ENCODE peak calls at places on chromosomes 12 and 14, in six cellular contexts. One of them, this sample, is unnamed.

GRCh38 chr14:69354383-69355154 is 43.5 kb downstream of the ERH start:
- DNase-seq in GM12864: peak; percentile 86
- DNase-seq in progenitor cell of endocrine pancreas: no peak
- DNase-seq in BE2C: no peak
- DNase-seq in prostate gland: peak; percentile 16
- DNase-seq in endothelial cell of umbilical vein: no peak
- DNase-seq in this sample: no peak

GRCh38 chr12:103181366-103182152 is 224.1 kb downstream of the ASCL1 start:
- DNase-seq in GM12864: peak; percentile 59
- DNase-seq in progenitor cell of endocrine pancreas: no peak
- DNase-seq in BE2C: no peak
- DNase-seq in prostate gland: no peak
- DNase-seq in endothelial cell of umbilical vein: no peak
- DNase-seq in this sample: no peak

GRCh38 chr12:51392556-51393237 is 1.5 kb upstream of the GALNT6 start:
- DNase-seq in GM12864: no peak
- DNase-seq in progenitor cell of endocrine pancreas: no peak
- DNase-seq in BE2C: no peak
- DNase-seq in prostate gland: no peak
- DNase-seq in endothelial cell of umbilical vein: peak; percentile 45
- DNase-seq in this sample: no peak

GRCh38 chr12:5220835-5221234 is 177.2 kb downstream of the KCNA5 start:
- DNase-seq in GM12864: no peak
- DNase-seq in progenitor cell of endocrine pancreas: no peak
- DNase-seq in BE2C: no peak
- DNase-seq in prostate gland: no peak
- DNase-seq in endothelial cell of umbilical vein: no peak
- DNase-seq in this sample: no peak

GRCh38 chr12:55636116-55636655 is 506 bp upstream of the OR10P1 start:
- DNase-seq in GM12864: no peak
- DNase-seq in progenitor cell of endocrine pancreas: no peak
- DNase-seq in BE2C: no peak
- DNase-seq in prostate gland: no peak
- DNase-seq in endothelial cell of umbilical vein: no peak
- DNase-seq in this sample: no peak

GRCh38 chr14:98137626-98138025 is 1134.4 kb downstream of the BCL11B start:
- DNase-seq in GM12864: no peak
- DNase-seq in progenitor cell of endocrine pancreas: no peak
- DNase-seq in BE2C: no peak
- DNase-seq in prostate gland: no peak
- DNase-seq in endothelial cell of umbilical vein: no peak
- DNase-seq in this sample: no peak

GRCh38 chr14:56378046-56378445 is 201.6 kb upstream of the TMEM260 start:
- DNase-seq in GM12864: no peak
- DNase-seq in progenitor cell of endocrine pancreas: no peak
- DNase-seq in BE2C: no peak
- DNase-seq in prostate gland: no peak
- DNase-seq in endothelial cell of umbilical vein: no peak
- DNase-seq in this sample: no peak

GRCh38 chr14:102591372-102591943 is 991 bp upstream of the RCOR1 start:
- DNase-seq in GM12864: no peak
- DNase-seq in progenitor cell of endocrine pancreas: peak; percentile 20
- DNase-seq in BE2C: peak; percentile 47
- DNase-seq in prostate gland: peak; percentile 14
- DNase-seq in endothelial cell of umbilical vein: peak; percentile 39
- DNase-seq in this sample: peak; percentile 53

GRCh38 chr14:73295198-73295796 is 58.0 kb downstream of the PAPLN start:
- DNase-seq in GM12864: no peak
- DNase-seq in progenitor cell of endocrine pancreas: no peak
- DNase-seq in BE2C: no peak
- DNase-seq in prostate gland: peak; percentile 13
- DNase-seq in endothelial cell of umbilical vein: peak; percentile 71
- DNase-seq in this sample: no peak

GRCh38 chr12:75774309-75775052 is 257.1 kb downstream of the PHLDA1 start:
- DNase-seq in GM12864: no peak
- DNase-seq in progenitor cell of endocrine pancreas: no peak
- DNase-seq in BE2C: no peak
- DNase-seq in prostate gland: no peak
- DNase-seq in endothelial cell of umbilical vein: no peak
- DNase-seq in this sample: no peak

GRCh38 chr12:31582155-31582554 is 8.8 kb downstream of the DENND5B start:
- DNase-seq in GM12864: no peak
- DNase-seq in progenitor cell of endocrine pancreas: no peak
- DNase-seq in BE2C: no peak
- DNase-seq in prostate gland: no peak
- DNase-seq in endothelial cell of umbilical vein: no peak
- DNase-seq in this sample: no peak

GRCh38 chr12:40474630-40475029 is 217.6 kb upstream of the CNTN1 start:
- DNase-seq in GM12864: no peak
- DNase-seq in progenitor cell of endocrine pancreas: no peak
- DNase-seq in BE2C: no peak
- DNase-seq in prostate gland: no peak
- DNase-seq in endothelial cell of umbilical vein: no peak
- DNase-seq in this sample: no peak

GRCh38 chr14:61749867-61750266 is 12.4 kb upstream of the SNAPC1 start:
- DNase-seq in GM12864: no peak
- DNase-seq in progenitor cell of endocrine pancreas: no peak
- DNase-seq in BE2C: no peak
- DNase-seq in prostate gland: no peak
- DNase-seq in endothelial cell of umbilical vein: peak; percentile 48
- DNase-seq in this sample: no peak

GRCh38 chr12:93449277-93449676 is 7.5 kb upstream of the UBE2N start:
- DNase-seq in GM12864: no peak
- DNase-seq in progenitor cell of endocrine pancreas: no peak
- DNase-seq in BE2C: no peak
- DNase-seq in prostate gland: no peak
- DNase-seq in endothelial cell of umbilical vein: no peak
- DNase-seq in this sample: no peak

GRCh38 chr14:54138024-54138353 is 181.4 kb upstream of the BMP4 start:
- DNase-seq in GM12864: no peak
- DNase-seq in progenitor cell of endocrine pancreas: no peak
- DNase-seq in BE2C: no peak
- DNase-seq in prostate gland: no peak
- DNase-seq in endothelial cell of umbilical vein: no peak
- DNase-seq in this sample: no peak

GRCh38 chr12:25985296-25985992 is 27.0 kb downstream of the RASSF8 start:
- DNase-seq in GM12864: no peak
- DNase-seq in progenitor cell of endocrine pancreas: no peak
- DNase-seq in BE2C: no peak
- DNase-seq in prostate gland: no peak
- DNase-seq in endothelial cell of umbilical vein: no peak
- DNase-seq in this sample: no peak

GRCh38 chr14:104343690-104344640 is 205.6 kb downstream of the KIF26A start:
- DNase-seq in GM12864: no peak
- DNase-seq in progenitor cell of endocrine pancreas: no peak
- DNase-seq in BE2C: peak; percentile 21
- DNase-seq in prostate gland: no peak
- DNase-seq in endothelial cell of umbilical vein: no peak
- DNase-seq in this sample: no peak

GRCh38 chr12:54420766-54421144 is 1.7 kb upstream of the ITGA5 start:
- DNase-seq in GM12864: no peak
- DNase-seq in progenitor cell of endocrine pancreas: no peak
- DNase-seq in BE2C: no peak
- DNase-seq in prostate gland: no peak
- DNase-seq in endothelial cell of umbilical vein: peak; percentile 60
- DNase-seq in this sample: no peak

GRCh38 chr12:49089831-49090773 is 4.5 kb downstream of the DHH start:
- DNase-seq in GM12864: no peak
- DNase-seq in progenitor cell of endocrine pancreas: no peak
- DNase-seq in BE2C: peak; percentile 63
- DNase-seq in prostate gland: no peak
- DNase-seq in endothelial cell of umbilical vein: peak; percentile 50
- DNase-seq in this sample: peak; percentile 61

GRCh38 chr14:59251811-59252771 is 63.6 kb downstream of the DAAM1 start:
- DNase-seq in GM12864: no peak
- DNase-seq in progenitor cell of endocrine pancreas: no peak
- DNase-seq in BE2C: no peak
- DNase-seq in prostate gland: no peak
- DNase-seq in endothelial cell of umbilical vein: no peak
- DNase-seq in this sample: no peak

GRCh38 chr12:4555804-4556203 is 6.2 kb upstream of the DYRK4 start:
- DNase-seq in GM12864: no peak
- DNase-seq in progenitor cell of endocrine pancreas: no peak
- DNase-seq in BE2C: no peak
- DNase-seq in prostate gland: no peak
- DNase-seq in endothelial cell of umbilical vein: no peak
- DNase-seq in this sample: no peak

GRCh38 chr14:96122496-96122895 is 82.1 kb upstream of the BDKRB2 start:
- DNase-seq in GM12864: no peak
- DNase-seq in progenitor cell of endocrine pancreas: no peak
- DNase-seq in BE2C: no peak
- DNase-seq in prostate gland: no peak
- DNase-seq in endothelial cell of umbilical vein: no peak
- DNase-seq in this sample: peak; percentile 33

GRCh38 chr14:94628578-94628977 is 16.4 kb downstream of the SERPINA3 start:
- DNase-seq in GM12864: no peak
- DNase-seq in progenitor cell of endocrine pancreas: no peak
- DNase-seq in BE2C: no peak
- DNase-seq in prostate gland: no peak
- DNase-seq in endothelial cell of umbilical vein: no peak
- DNase-seq in this sample: no peak

GRCh38 chr14:92785601-92786426 is 8.3 kb upstream of the GOLGA5 start:
- DNase-seq in GM12864: no peak
- DNase-seq in progenitor cell of endocrine pancreas: no peak
- DNase-seq in BE2C: no peak
- DNase-seq in prostate gland: no peak
- DNase-seq in endothelial cell of umbilical vein: peak; percentile 40
- DNase-seq in this sample: no peak

GRCh38 chr14:90288646-90289355 is 32.4 kb downstream of the PSMC1 start:
- DNase-seq in GM12864: no peak
- DNase-seq in progenitor cell of endocrine pancreas: no peak
- DNase-seq in BE2C: no peak
- DNase-seq in prostate gland: no peak
- DNase-seq in endothelial cell of umbilical vein: peak; percentile 68
- DNase-seq in this sample: no peak

GRCh38 chr12:112788205-112788604 is 3.3 kb upstream of the RPH3A start:
- DNase-seq in GM12864: no peak
- DNase-seq in progenitor cell of endocrine pancreas: no peak
- DNase-seq in BE2C: no peak
- DNase-seq in prostate gland: no peak
- DNase-seq in endothelial cell of umbilical vein: no peak
- DNase-seq in this sample: no peak
- TF ChIP-seq CTCF in GM12864: peak; percentile 25
- TF ChIP-seq CTCF in progenitor cell of endocrine pancreas: peak; percentile 36
- TF ChIP-seq CTCF in BE2C: peak; percentile 72
- TF ChIP-seq CTCF in prostate gland: no peak
- TF ChIP-seq CTCF in endothelial cell of umbilical vein: no peak
- TF ChIP-seq CTCF in this sample: peak; percentile 32

GRCh38 chr12:77999074-77999715 is 168.5 kb downstream of the NAV3 start:
- DNase-seq in GM12864: peak; percentile 41
- DNase-seq in progenitor cell of endocrine pancreas: no peak
- DNase-seq in BE2C: no peak
- DNase-seq in prostate gland: no peak
- DNase-seq in endothelial cell of umbilical vein: no peak
- DNase-seq in this sample: no peak

GRCh38 chr12:77998236-77998786 is 167.6 kb downstream of the NAV3 start:
- DNase-seq in GM12864: no peak
- DNase-seq in progenitor cell of endocrine pancreas: no peak
- DNase-seq in BE2C: no peak
- DNase-seq in prostate gland: no peak
- DNase-seq in endothelial cell of umbilical vein: no peak
- DNase-seq in this sample: no peak

GRCh38 chr12:77993658-77994057 is 163.0 kb downstream of the NAV3 start:
- DNase-seq in GM12864: no peak
- DNase-seq in progenitor cell of endocrine pancreas: no peak
- DNase-seq in BE2C: no peak
- DNase-seq in prostate gland: no peak
- DNase-seq in endothelial cell of umbilical vein: no peak
- DNase-seq in this sample: no peak

GRCh38 chr12:77995436-77996167 is 164.9 kb downstream of the NAV3 start:
- DNase-seq in GM12864: peak; percentile 18
- DNase-seq in progenitor cell of endocrine pancreas: no peak
- DNase-seq in BE2C: no peak
- DNase-seq in prostate gland: no peak
- DNase-seq in endothelial cell of umbilical vein: no peak
- DNase-seq in this sample: no peak

DNA sequence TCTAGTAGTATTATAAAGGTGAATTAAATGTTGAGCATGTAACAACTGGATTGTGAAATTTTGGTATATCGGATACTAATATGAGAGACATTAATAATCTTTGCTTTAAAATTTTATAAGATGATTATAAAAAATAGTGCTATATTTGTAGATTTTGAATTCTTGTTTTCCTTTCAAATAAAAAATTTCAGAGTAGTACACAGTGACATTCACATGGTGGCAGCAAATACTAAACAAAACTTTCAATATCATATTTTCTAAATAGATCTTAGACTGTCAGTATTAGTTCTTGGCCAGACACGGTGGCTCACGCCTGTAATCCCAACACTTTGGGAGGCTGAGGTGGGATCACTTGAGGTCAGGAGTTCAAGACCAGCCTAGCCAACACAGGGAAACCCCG is 166.0 kb downstream of the NAV3 start:
- DNase-seq in GM12864: no peak
- DNase-seq in progenitor cell of endocrine pancreas: no peak
- DNase-seq in BE2C: no peak
- DNase-seq in prostate gland: no peak
- DNase-seq in endothelial cell of umbilical vein: no peak
- DNase-seq in this sample: no peak
- TF ChIP-seq CTCF in GM12864: no peak
- TF ChIP-seq CTCF in progenitor cell of endocrine pancreas: no peak
- TF ChIP-seq CTCF in BE2C: no peak
- TF ChIP-seq CTCF in prostate gland: no peak
- TF ChIP-seq CTCF in endothelial cell of umbilical vein: no peak
- TF ChIP-seq CTCF in this sample: no peak

DNA sequence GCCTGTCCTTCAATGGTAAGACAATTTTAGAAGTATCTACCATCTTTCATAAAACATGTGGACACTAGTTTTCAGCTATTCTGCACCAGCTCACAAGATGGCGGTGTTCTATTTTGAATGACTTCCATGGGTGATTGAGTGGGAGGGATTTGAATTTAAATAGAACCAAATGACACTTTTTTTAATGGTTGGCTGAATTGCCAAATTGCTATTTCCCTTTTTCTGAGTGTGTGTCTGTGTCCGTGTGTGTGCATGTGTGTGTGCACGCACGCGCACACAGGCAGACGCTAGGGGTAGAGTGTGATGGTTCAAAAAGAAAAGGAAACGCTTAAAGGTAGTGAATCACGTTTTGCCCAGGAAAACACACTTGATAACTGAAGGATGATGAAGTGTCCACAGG is 362.6 kb downstream of the DAD1 start:
- DNase-seq in GM12864: peak; percentile 24
- DNase-seq in progenitor cell of endocrine pancreas: no peak
- DNase-seq in BE2C: no peak
- DNase-seq in prostate gland: no peak
- DNase-seq in endothelial cell of umbilical vein: no peak
- DNase-seq in this sample: no peak
- TF ChIP-seq CTCF in GM12864: peak; percentile 38
- TF ChIP-seq CTCF in progenitor cell of endocrine pancreas: peak; percentile 16
- TF ChIP-seq CTCF in BE2C: peak; percentile 29
- TF ChIP-seq CTCF in prostate gland: no peak
- TF ChIP-seq CTCF in endothelial cell of umbilical vein: no peak
- TF ChIP-seq CTCF in this sample: no peak

DNA sequence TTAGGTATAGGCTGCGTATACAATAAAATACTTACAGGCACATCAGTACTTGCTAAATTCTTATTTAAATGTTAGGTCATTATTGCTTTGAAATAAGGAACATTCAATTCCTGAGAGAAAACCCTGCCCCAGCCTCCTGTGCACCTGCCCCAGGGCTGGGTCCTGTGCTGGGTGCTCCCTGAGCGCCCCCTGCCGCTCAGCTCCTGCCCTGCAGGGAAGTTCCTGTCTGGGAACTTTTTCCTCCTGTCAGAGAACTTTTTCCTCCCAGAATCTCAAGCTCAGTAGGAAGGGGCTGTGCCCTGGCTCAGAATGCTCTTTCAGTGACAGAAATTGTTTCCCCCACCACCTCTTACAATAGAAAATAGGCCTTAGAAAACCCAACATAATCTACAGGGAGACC is 751.1 kb downstream of the TMEM121 start:
- DNase-seq in GM12864: no peak
- DNase-seq in progenitor cell of endocrine pancreas: no peak
- DNase-seq in BE2C: peak; percentile 43
- DNase-seq in prostate gland: no peak
- DNase-seq in endothelial cell of umbilical vein: no peak
- DNase-seq in this sample: no peak
- TF ChIP-seq CTCF in GM12864: peak; percentile 70
- TF ChIP-seq CTCF in progenitor cell of endocrine pancreas: no peak
- TF ChIP-seq CTCF in BE2C: peak; percentile 86
- TF ChIP-seq CTCF in prostate gland: no peak
- TF ChIP-seq CTCF in endothelial cell of umbilical vein: no peak
- TF ChIP-seq CTCF in this sample: no peak